ENCODE peak calls at places on chromosomes 7 and 10, in four cellular contexts. G is anterior cingulate cortex, E is T-helper 2 cell, F is T-helper 9 cell. M is an unnamed sample.

GRCh38 chr10:117519895-117520294 is 22.7 kb upstream of the EMX2 start:
- DNase-seq in G (no peak), E (no peak), F (no peak), M (no peak)

GRCh38 chr7:99193527-99194214 is 14.2 kb downstream of the KPNA7 start:
- DNase-seq in G (no peak), E (no peak), F (no peak), M (no peak)

GRCh38 chr10:96043895-96044580 is 655 bp downstream of the CCNJ start:
- DNase-seq in G (peak; percentile 68), E (peak; percentile 16), F (peak; percentile 27), M (peak; percentile 56)

GRCh38 chr10:58513189-58514101 is 773 bp downstream of the BICC1 start:
- DNase-seq in G (peak; percentile 28), E (no peak), F (no peak), M (no peak)

GRCh38 chr10:132506711-132507466 is 30.7 kb upstream of the INPP5A start:
- DNase-seq in G (peak; percentile 29), E (no peak), F (no peak), M (no peak)

GRCh38 chr7:97390915-97391593 is 273.6 kb downstream of the SDHAF3 start:
- DNase-seq in G (no peak), E (no peak), F (no peak), M (no peak)

GRCh38 chr7:116697761-116698160 is 25.8 kb downstream of the MET start:
- DNase-seq in G (no peak), E (no peak), F (no peak), M (no peak)

GRCh38 chr7:4607321-4607729 is 74.8 kb upstream of the FOXK1 start:
- DNase-seq in G (peak; percentile 46), E (no peak), F (no peak), M (no peak)

GRCh38 chr10:117543245-117543998 is 876 bp downstream of the EMX2 start:
- DNase-seq in G (no peak), E (no peak), F (no peak), M (no peak)

GRCh38 chr10:17989908-17990767 is 38.4 kb downstream of the SLC39A12 start:
- DNase-seq in G (no peak), E (no peak), F (no peak), M (no peak)

GRCh38 chr10:36515313-36515712 is 610.1 kb upstream of the ANKRD30A start:
- DNase-seq in G (no peak), E (no peak), F (no peak), M (no peak)

GRCh38 chr10:86668297-86669165 is at the start of gene LDB3:
- DNase-seq in G (no peak), E (no peak), F (no peak), M (no peak)

GRCh38 chr10:613661-614340 is 75.7 kb downstream of the DIP2C start:
- DNase-seq in G (no peak), E (no peak), F (no peak), M (no peak)

GRCh38 chr7:77580762-77581350 is 43.8 kb downstream of the PTPN12 start:
- DNase-seq in G (no peak), E (no peak), F (no peak), M (no peak)

GRCh38 chr7:137591444-137591843 is 247.9 kb upstream of the PTN start:
- DNase-seq in G (no peak), E (no peak), F (no peak), M (no peak)

GRCh38 chr7:143285454-143285756 is 647 bp downstream of the TMEM139 start:
- DNase-seq in G (no peak), E (no peak), F (no peak), M (no peak)

GRCh38 chr10:20888620-20889337 is 8.3 kb downstream of the NEBL start:
- DNase-seq in G (no peak), E (no peak), F (no peak), M (no peak)

GRCh38 chr7:153380636-153381035 is 621.1 kb downstream of the ACTR3B start:
- DNase-seq in G (no peak), E (no peak), F (no peak), M (no peak)

GRCh38 chr7:116138202-116138801 is 72.0 kb upstream of the TES start:
- DNase-seq in G (no peak), E (no peak), F (no peak), M (no peak)

GRCh38 chr10:94622666-94623205 is 60.8 kb upstream of the CYP2C18 start:
- DNase-seq in G (no peak), E (no peak), F (no peak), M (no peak)

GRCh38 chr10:58453098-58453497 is 59.6 kb upstream of the BICC1 start:
- DNase-seq in G (no peak), E (no peak), F (no peak), M (no peak)

GRCh38 chr10:57657164-57657765 is 610.4 kb downstream of the IPMK start:
- DNase-seq in G (no peak), E (no peak), F (no peak), M (no peak)